ENCODE peak calls at places on chromosomes 5 and 9, in eight cellular contexts. F is tibial artery, I is sigmoid colon, S is hepatocyte, L is uterus, W is adrenal gland, J is fibroblast of lung, A is OCI-LY7. X is an unnamed sample.

GRCh38 chr5:94217216-94217615 is 401.2 kb downstream of the KIAA0825 start:
- DNase-seq in F (no peak), I (no peak), S (no peak), L (no peak), W (no peak), J (no peak), A (no peak), X (no peak)

GRCh38 chr5:107672212-107673105 is 1.7 kb upstream of the EFNA5 start:
- DNase-seq in F (peak; percentile 87), I (peak; percentile 93), S (peak; percentile 94), L (peak; percentile 37), W (peak; percentile 75), J (peak; percentile 94), A (peak; percentile 67), X (peak; percentile 96)

GRCh38 chr9:77908293-77908692 is 123.3 kb downstream of the GNAQ start:
- DNase-seq in F (no peak), I (no peak), S (no peak), L (no peak), W (no peak), J (no peak), A (no peak), X (no peak)

GRCh38 chr9:131640438-131641181 is 95.3 kb downstream of the PRRT1B start:
- DNase-seq in F (peak; percentile 49), I (peak; percentile 67), S (no peak), L (no peak), W (peak; percentile 73), J (no peak), A (no peak), X (no peak)

GRCh38 chr9:125131778-125132177 is 11.6 kb downstream of the SCAI start:
- DNase-seq in F (no peak), I (no peak), S (no peak), L (no peak), W (no peak), J (no peak), A (no peak), X (no peak)

GRCh38 chr9:121735065-121735791 is 83.8 kb downstream of the DAB2IP start:
- DNase-seq in F (no peak), I (no peak), S (peak; percentile 50), L (no peak), W (no peak), J (peak; percentile 69), A (peak; percentile 72), X (peak; percentile 93)

GRCh38 chr9:126915846-126916543 is 1.4 kb downstream of the RALGPS1 start:
- DNase-seq in F (no peak), I (no peak), S (peak; percentile 56), L (no peak), W (no peak), J (no peak), A (no peak), X (peak; percentile 55)

GRCh38 chr5:145189786-145190185 is 645.4 kb downstream of the PRELID2 start:
- DNase-seq in F (no peak), I (no peak), S (no peak), L (no peak), W (no peak), J (no peak), A (no peak), X (no peak)

GRCh38 chr5:25006734-25007133 is 362.0 kb upstream of the CDH10 start:
- DNase-seq in F (no peak), I (no peak), S (peak; percentile 44), L (no peak), W (no peak), J (peak; percentile 3), A (no peak), X (no peak)

GRCh38 chr5:127967983-127968592 is 115.5 kb upstream of the SLC12A2 start:
- DNase-seq in F (no peak), I (no peak), S (no peak), L (no peak), W (no peak), J (no peak), A (no peak), X (no peak)

GRCh38 chr5:67355135-67355729 is 158.6 kb upstream of the CD180 start:
- DNase-seq in F (no peak), I (no peak), S (no peak), L (no peak), W (no peak), J (no peak), A (no peak), X (no peak)

GRCh38 chr9:37913480-37914153 is 9.7 kb upstream of the SLC25A51 start:
- DNase-seq in F (peak; percentile 75), I (peak; percentile 87), S (peak; percentile 89), L (peak; percentile 80), W (peak; percentile 77), J (peak; percentile 75), A (peak; percentile 79), X (peak; percentile 98)

GRCh38 chr5:107401470-107402085 is 269.2 kb downstream of the EFNA5 start:
- DNase-seq in F (no peak), I (no peak), S (no peak), L (no peak), W (no peak), J (no peak), A (no peak), X (peak; percentile 66)

GRCh38 chr9:69971643-69972449 is 71.8 kb upstream of the MAMDC2 start:
- DNase-seq in F (peak; percentile 83), I (peak; percentile 88), S (peak; percentile 75), L (peak; percentile 85), W (peak; percentile 63), J (peak; percentile 75), A (peak; percentile 51), X (peak; percentile 93)

GRCh38 chr9:112665347-112665746 is 52.6 kb downstream of the INIP start:
- DNase-seq in F (no peak), I (no peak), S (no peak), L (no peak), W (no peak), J (peak; percentile 47), A (no peak), X (no peak)

GRCh38 chr5:147855774-147856069 is 22.8 kb upstream of the SCGB3A2 start:
- DNase-seq in F (no peak), I (no peak), S (no peak), L (no peak), W (no peak), J (no peak), A (no peak), X (no peak)

GRCh38 chr9:18404482-18405029 is 69.4 kb upstream of the ADAMTSL1 start:
- DNase-seq in F (no peak), I (no peak), S (no peak), L (no peak), W (no peak), J (no peak), A (no peak), X (no peak)

GRCh38 chr9:115326461-115326860 is 208.5 kb upstream of the TNC start:
- DNase-seq in F (no peak), I (no peak), S (no peak), L (no peak), W (no peak), J (no peak), A (no peak), X (no peak)

GRCh38 chr5:96297290-96297689 is 135.8 kb downstream of the PCSK1 start:
- DNase-seq in F (peak; percentile 37), I (peak; percentile 64), S (peak; percentile 66), L (no peak), W (no peak), J (peak; percentile 87), A (no peak), X (no peak)

GRCh38 chr9:125674981-125675973 is 31.7 kb downstream of the MAPKAP1 start:
- DNase-seq in F (no peak), I (no peak), S (peak; percentile 16), L (no peak), W (no peak), J (peak; percentile 77), A (no peak), X (no peak)

GRCh38 chr9:17134396-17134842 is 421 bp upstream of the CNTLN start:
- DNase-seq in F (no peak), I (no peak), S (peak; percentile 16), L (no peak), W (no peak), J (peak; percentile 62), A (no peak), X (no peak)

GRCh38 chr5:157366741-157367684 is 93.0 kb upstream of the NIPAL4 start:
- DNase-seq in F (peak; percentile 46), I (peak; percentile 82), S (peak; percentile 63), L (no peak), W (no peak), J (peak; percentile 82), A (peak; percentile 31), X (peak; percentile 82)
- TF ChIP-seq CTCF in F (peak; percentile 71), I (peak; percentile 68), S (peak; percentile 59), L (peak; percentile 36), W (peak; percentile 12), J (peak; percentile 70), A (peak; percentile 58), X (peak; percentile 85)

DNA sequence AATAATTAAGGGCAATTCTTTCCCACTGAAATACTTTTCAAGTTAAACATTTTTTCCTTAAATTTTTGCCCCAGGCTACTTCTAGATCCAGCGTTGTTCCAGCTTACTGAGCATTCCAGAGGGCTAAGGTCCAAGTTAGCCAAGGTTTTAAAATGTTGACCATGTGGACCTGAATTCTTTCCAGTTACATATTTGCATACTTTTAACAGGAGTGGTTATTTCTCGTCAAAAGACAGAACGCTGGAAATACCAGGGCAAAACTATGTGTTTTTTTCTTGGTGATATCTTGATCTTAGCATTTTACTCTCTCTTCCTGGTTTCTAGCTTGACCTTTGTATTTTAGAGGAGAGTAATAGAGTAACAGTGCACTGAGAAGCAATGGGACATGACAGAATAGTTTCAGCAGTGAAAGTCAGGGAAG is 32.8 kb downstream of the TMC1 start:
- DNase-seq in F (no peak), I (no peak), S (peak; percentile 56), L (no peak), W (no peak), J (peak; percentile 67), A (no peak), X (no peak)
- H3K27ac ChIP-seq in F (peak overlapping the region; percentile 60), I (no peak overlapping the region), S (peak overlapping the region; percentile 85), L (peak overlapping the region; percentile 23), W (peak overlapping the region; percentile 27), J (peak overlapping the region; percentile 42), A (no peak overlapping the region), X (no peak overlapping the region)

DNA sequence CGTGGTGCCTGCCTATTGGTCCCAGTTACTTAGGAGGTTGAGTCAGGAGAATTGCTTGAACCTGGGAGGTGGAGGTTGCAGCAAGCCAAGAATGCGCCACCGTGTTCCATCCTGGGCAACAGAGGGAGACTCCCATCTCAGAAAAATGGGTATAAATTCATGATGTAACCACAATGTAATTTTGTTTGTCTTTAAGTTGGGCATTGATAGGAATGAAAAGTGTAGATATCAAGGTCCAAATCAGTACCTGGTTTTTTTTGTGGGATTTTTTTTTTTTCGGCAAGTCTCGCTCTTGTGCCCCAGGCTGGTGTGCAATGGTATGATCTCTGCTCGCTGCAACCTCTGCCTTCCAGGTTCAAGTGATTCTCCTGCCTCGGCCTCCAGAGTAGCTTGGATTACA is 7.4 kb downstream of the NPM1 start:
- DNase-seq in F (no peak), I (no peak), S (no peak), L (no peak), W (no peak), J (no peak), A (no peak), X (peak; percentile 35)
- H3K36me3 ChIP-seq in F (peaks cover 69% of the 10 kb centered on the region), I (peaks cover 36% of the 10 kb centered on the region), S (peaks cover 3% of the 10 kb centered on the region), L (no peaks in the 10 kb centered on the region), W (no peaks in the 10 kb centered on the region), J (peaks cover 33% of the 10 kb centered on the region), A (peaks cover 100% of the 10 kb centered on the region), X (peaks cover 100% of the 10 kb centered on the region)

DNA sequence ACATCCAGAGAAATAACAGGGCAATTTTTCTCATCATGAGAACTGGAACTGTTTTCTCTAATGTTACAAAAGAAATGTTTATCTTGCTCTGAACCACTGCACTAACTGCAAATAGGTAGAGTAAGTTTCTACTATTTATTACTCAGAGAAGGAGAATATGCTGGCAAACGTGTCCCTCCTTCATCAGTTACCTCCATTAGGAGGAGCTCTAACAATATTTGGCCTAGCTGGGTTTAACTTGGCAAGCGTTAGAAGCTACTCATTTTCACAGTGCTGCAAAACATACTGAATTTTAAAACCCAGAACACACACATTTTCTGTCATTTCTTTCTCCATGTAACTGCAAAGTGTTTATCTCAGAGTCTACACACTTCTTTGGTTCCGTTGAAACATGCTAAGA is 101.0 kb upstream of the GABRG2 start:
- DNase-seq in F (no peak), I (no peak), S (peak; percentile 43), L (no peak), W (no peak), J (no peak), A (peak; percentile 7), X (no peak)
- TF ChIP-seq CTCF in F (no peak), I (no peak), S (peak; percentile 58), L (no peak), W (no peak), J (no peak), A (peak; percentile 67), X (peak; percentile 77)